ENCODE peak calls at places on chromosomes 5 and 9, in nine cellular contexts. D is colonic mucosa; F is A673; P is coronary artery; Z is GM12865; G is right cardiac atrium; S is GM06990; L is cardiac muscle cell; H is naive thymus-derived CD4-positive, alpha-beta T cell. A is an unnamed sample.

GRCh38 chr5:170701321-170701720 is 82.2 kb upstream of the GABRP start:
- DNase-seq in Z (no peak), L (no peak), P (no peak), F (peak), G (no peak), D (no peak), S (no peak), H (no peak), A (peak)

GRCh38 chr5:149411738-149412519 is 32.8 kb upstream of the IL17B start:
- DNase-seq in L (no peak), G (no peak), S (no peak), D (no peak), Z (no peak), P (peak), H (no peak), F (no peak), A (no peak)

GRCh38 chr9:116589392-116590354 is 97.4 kb upstream of the TRIM32 start:
- DNase-seq in G (no peak), F (peak), L (no peak), Z (peak), S (peak), D (peak), P (no peak), H (no peak), A (no peak)

GRCh38 chr5:111863801-111864200 is 106.8 kb upstream of the NREP start:
- DNase-seq in G (no peak), Z (no peak), S (no peak), P (no peak), F (no peak), L (no peak), D (no peak), H (no peak), A (no peak)

GRCh38 chr9:5866276-5866675 is 24.4 kb upstream of the MLANA start:
- DNase-seq in D (no peak), S (no peak), H (no peak), Z (no peak), G (no peak), F (no peak), L (no peak), P (no peak), A (no peak)

GRCh38 chr5:103358305-103358996 is 99.9 kb downstream of the MACIR start:
- DNase-seq in S (no peak), D (no peak), P (no peak), Z (no peak), F (peak), L (peak), G (peak), H (no peak), A (no peak)

GRCh38 chr5:61669531-61669930 is 337.5 kb downstream of the ZSWIM6 start:
- DNase-seq in Z (no peak), L (no peak), H (no peak), G (no peak), P (no peak), F (no peak), S (no peak), D (no peak), A (no peak)

GRCh38 chr9:109912082-109912581 is 132.1 kb downstream of the PALM2AKAP2 start:
- DNase-seq in P (no peak), F (no peak), Z (no peak), S (no peak), H (no peak), L (no peak), D (no peak), G (no peak), A (no peak)

GRCh38 chr9:100099722-100100042 is 639 bp downstream of the INVS start:
- DNase-seq in P (peak), H (no peak), G (peak), D (no peak), F (no peak), S (no peak), L (peak), Z (peak), A (no peak)

GRCh38 chr9:73133921-73134407 is 17.7 kb upstream of the ANXA1 start:
- DNase-seq in L (no peak), D (no peak), H (no peak), G (no peak), F (no peak), Z (peak), P (no peak), S (no peak), A (no peak)

GRCh38 chr9:127923771-127924170 is 6.8 kb downstream of the PIP5KL1 start:
- DNase-seq in L (no peak), F (no peak), Z (no peak), H (no peak), P (no peak), G (no peak), D (no peak), S (no peak), A (no peak)

GRCh38 chr5:169646856-169647255 is 9.8 kb downstream of the DOCK2 start:
- DNase-seq in F (no peak), D (no peak), L (no peak), H (no peak), S (peak), Z (peak), P (no peak), G (no peak), A (no peak)

GRCh38 chr5:1311443-1312055 is 16.7 kb upstream of the TERT start:
- DNase-seq in Z (no peak), D (no peak), P (peak), L (no peak), H (no peak), G (no peak), F (no peak), S (peak), A (no peak)

GRCh38 chr5:1315018-1315708 is 20.3 kb upstream of the TERT start:
- DNase-seq in D (no peak), G (no peak), P (peak), S (no peak), H (no peak), F (no peak), Z (no peak), L (no peak), A (no peak)

GRCh38 chr5:1314564-1314982 is 19.7 kb upstream of the TERT start:
- DNase-seq in P (no peak), F (no peak), G (no peak), H (no peak), Z (no peak), D (no peak), S (peak), L (no peak), A (no peak)

GRCh38 chr5:1312206-1312605 is 17.3 kb upstream of the TERT start:
- DNase-seq in S (peak), H (peak), L (no peak), F (no peak), D (no peak), Z (no peak), P (peak), G (no peak), A (no peak)

GRCh38 chr5:1312993-1313833 is 18.3 kb upstream of the TERT start:
- DNase-seq in H (peak), L (no peak), D (no peak), F (no peak), Z (peak), P (peak), G (no peak), S (peak), A (no peak)
- H3K4me3 ChIP-seq in H (peak), L (no peak), D (no peak), F (no peak), Z (no peak), P (no peak), G (no peak), S (no peak), A (no peak)

GRCh38 chr5:74865293-74865798 is 841 bp downstream of the FAM169A start:
- DNase-seq in H (no peak), L (no peak), S (no peak), P (no peak), G (no peak), D (peak), F (no peak), Z (no peak), A (no peak)
- H3K4me3 ChIP-seq in H (peak), L (peak), S (peak), P (peak), G (peak), D (peak), F (peak), Z (no peak), A (peak)

DNA sequence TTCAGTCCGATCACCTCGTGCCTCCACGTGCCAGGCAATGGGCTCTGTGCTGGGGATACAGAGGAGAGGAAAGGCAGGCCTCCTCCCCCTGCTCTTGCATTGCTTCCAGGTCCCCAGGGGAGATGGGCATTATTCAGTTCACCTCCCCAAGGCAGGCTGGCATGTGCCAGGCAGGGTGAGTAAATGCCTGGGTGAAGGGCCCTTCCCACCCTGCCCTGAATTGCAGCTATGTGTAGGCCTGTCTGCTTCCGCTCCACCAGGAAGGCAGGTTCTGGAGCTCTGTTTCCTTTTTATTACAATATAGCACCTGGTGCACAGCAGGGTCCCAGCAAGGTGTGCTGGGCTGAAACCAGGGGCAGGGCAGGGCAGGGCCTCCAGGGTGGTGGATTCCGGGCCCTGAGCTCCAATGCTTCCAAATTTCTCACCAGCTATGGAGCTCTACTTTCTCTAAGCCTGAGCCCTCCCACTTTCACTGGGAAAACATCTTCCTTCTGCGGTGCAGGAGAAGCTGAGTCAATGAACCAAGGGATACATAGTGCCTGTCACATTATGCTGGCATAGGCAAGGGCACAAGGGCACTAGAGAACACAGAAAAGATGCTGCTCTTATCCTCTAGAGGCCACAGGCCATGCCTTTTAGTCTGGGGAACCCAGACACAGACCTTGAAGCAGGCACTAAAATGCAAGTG is 42.0 kb downstream of the SHB start:
- DNase-seq in S (no peak), D (no peak), F (no peak), L (no peak), Z (no peak), P (no peak), H (no peak), G (no peak), A (no peak)
- H3K4me3 ChIP-seq in S (no peak), D (no peak), F (no peak), L (no peak), Z (no peak), P (peak), H (no peak), G (no peak), A (no peak)

GRCh38 chr5:98783051-98783649 is 9.7 kb downstream of the RGMB start:
- DNase-seq in L (no peak), G (no peak), F (no peak), P (no peak), D (no peak), H (no peak), Z (no peak), S (no peak), A (no peak)
- H3K4me3 ChIP-seq in L (no peak), G (no peak), F (no peak), P (no peak), D (no peak), H (no peak), Z (no peak), S (no peak), A (no peak)

DNA sequence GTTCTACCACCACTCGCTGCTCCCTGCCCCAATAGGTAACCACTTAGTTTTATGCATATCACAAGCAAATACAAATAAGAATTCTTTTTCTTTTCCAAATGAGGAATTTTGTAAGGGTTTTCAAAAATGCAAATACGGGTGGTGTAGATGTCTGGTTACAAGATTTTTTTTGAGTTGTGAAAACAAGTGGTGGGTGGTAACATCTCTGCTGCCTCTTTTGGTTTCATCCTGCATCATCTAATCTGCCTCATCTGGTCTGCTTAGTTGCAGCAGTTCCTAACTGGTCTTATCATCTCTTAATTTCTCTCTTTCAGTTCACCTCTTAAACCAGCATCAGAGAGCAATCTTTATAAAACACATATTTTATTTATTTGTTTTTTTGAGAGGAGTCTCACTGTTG is 5.3 kb downstream of the NFX1 start:
- DNase-seq in D (no peak), H (no peak), S (peak), P (no peak), Z (peak), F (no peak), G (no peak), L (no peak), A (no peak)
- H3K4me3 ChIP-seq in D (no peak), H (no peak), S (peak), P (no peak), Z (peak), F (no peak), G (no peak), L (no peak), A (no peak)

GRCh38 chr9:91256235-91256634 is 105.5 kb downstream of the AUH start:
- DNase-seq in L (no peak), D (no peak), H (no peak), S (no peak), Z (no peak), P (no peak), G (no peak), F (no peak), A (no peak)

GRCh38 chr9:91259162-91259561 is 102.6 kb downstream of the AUH start:
- DNase-seq in G (no peak), S (no peak), L (no peak), F (no peak), H (no peak), Z (no peak), D (no peak), P (no peak), A (no peak)

GRCh38 chr9:91258448-91258847 is 103.3 kb downstream of the AUH start:
- DNase-seq in L (no peak), Z (no peak), P (no peak), H (no peak), S (no peak), D (no peak), G (no peak), F (no peak), A (no peak)

GRCh38 chr9:91253488-91253887 is 108.2 kb downstream of the AUH start:
- DNase-seq in F (no peak), P (no peak), Z (peak), S (no peak), H (peak), D (no peak), L (peak), G (no peak), A (no peak)

DNA sequence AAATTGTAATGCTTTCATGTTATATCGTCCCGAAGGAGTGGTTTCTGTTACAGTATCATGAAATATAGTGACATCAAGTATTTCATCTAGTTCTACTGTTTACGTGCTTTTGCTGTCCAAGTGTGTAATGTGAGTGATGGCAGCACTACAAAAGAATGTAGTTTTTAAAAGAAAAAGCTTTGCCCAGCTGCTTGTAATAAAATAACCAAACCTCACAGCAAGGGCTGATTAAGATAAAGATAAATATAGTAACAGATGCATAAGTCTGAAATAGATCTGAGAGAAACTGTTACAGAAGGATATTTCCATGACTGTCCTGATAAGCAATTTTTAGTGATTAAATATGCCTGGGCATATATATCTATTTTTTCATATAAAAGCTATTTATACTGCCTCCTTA is 106.4 kb downstream of the AUH start:
- DNase-seq in H (no peak), F (no peak), S (no peak), P (no peak), G (no peak), L (no peak), D (no peak), Z (no peak), A (no peak)
- H3K4me3 ChIP-seq in H (no peak), F (no peak), S (no peak), P (no peak), G (no peak), L (no peak), D (no peak), Z (no peak), A (no peak)

DNA sequence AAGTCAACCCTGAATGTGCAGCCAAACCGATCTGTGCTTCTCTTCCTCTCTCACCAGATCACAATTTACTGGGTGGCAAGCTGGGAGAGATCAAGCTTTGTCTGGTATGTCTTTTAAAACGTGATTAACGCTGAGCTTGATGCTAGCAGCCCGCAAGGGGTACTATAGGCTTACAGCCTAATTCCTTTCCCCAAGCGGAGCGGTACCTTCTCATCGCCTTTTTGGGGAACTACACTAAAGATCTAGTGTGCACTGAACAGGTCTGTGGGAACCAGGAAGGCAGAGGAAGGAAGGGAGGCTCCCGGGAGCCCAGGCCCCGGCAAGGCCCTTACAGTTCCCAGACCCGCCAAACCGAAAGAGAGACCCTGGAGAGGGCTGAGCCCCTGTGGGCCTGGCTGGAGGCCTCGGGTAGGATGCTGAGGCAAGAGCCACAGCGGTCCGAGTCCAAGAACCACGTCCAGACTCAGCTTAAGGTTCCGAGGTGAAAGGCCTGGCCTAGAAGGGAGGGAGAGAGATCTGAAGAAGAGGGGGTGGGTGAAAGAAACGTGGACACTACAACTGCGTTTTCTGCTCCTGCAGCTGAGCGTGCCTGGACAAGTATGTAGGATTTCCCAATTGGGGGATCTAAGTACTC is 2.7 kb downstream of the NR2F1-AS1 start:
- DNase-seq in L (no peak), H (no peak), P (no peak), F (no peak), Z (no peak), D (no peak), S (no peak), G (no peak), A (no peak)
- H3K4me3 ChIP-seq in L (no peak), H (no peak), P (no peak), F (no peak), Z (no peak), D (no peak), S (no peak), G (no peak), A (no peak)

DNA sequence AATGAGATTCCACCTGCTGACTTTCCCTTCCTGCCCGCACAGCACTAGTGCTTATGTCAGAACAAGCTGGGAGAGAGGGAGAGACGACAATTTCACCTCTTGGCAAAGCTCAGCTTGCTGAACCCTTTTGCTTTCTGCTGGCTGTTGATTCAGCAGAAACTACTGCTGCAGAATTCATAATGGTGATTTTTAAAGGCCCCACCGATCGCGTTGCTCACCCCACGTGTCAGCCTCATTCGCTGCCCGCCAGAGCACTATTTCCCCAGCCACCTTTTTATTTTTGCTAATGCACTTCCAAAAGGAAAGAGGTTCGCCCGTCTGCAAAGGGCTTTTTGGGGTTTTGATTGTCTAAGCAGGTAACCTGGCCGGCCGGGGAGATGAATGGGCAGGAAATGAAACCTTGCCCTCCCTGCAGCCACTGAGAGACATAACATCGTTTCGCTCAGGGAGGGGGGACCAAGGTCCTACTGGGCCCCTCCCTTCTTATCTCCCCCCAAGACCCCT is 1.3 kb downstream of the PPP2R2B start:
- DNase-seq in H (no peak), F (no peak), G (no peak), Z (no peak), S (no peak), P (no peak), D (no peak), L (peak), A (no peak)
- H3K4me3 ChIP-seq in H (peak), F (no peak), G (peak), Z (no peak), S (no peak), P (peak), D (peak), L (peak), A (peak)

A was measured in neuronal stem cell.